ENCODE peak calls at places on chromosomes 4 and X, in five cellular contexts. One of them, this sample, is unnamed.

GRCh38 chr4:68256284-68256683 is 10.8 kb upstream of the TMPRSS11B start:
- DNase-seq in body of pancreas: no peak
- DNase-seq in sigmoid colon: no peak
- DNase-seq in aorta: no peak
- DNase-seq in right cardiac atrium: no peak
- DNase-seq in this sample: no peak

GRCh38 chrX:63930140-63930539 is 145.1 kb upstream of the ARHGEF9 start:
- DNase-seq in body of pancreas: peak; percentile 9
- DNase-seq in sigmoid colon: no peak
- DNase-seq in aorta: no peak
- DNase-seq in right cardiac atrium: no peak
- DNase-seq in this sample: no peak

GRCh38 chrX:8504451-8504850 is 39.8 kb downstream of the VCX3B start:
- DNase-seq in body of pancreas: no peak
- DNase-seq in sigmoid colon: no peak
- DNase-seq in aorta: no peak
- DNase-seq in right cardiac atrium: no peak
- DNase-seq in this sample: no peak

GRCh38 chr4:56641494-56642051 is 39.5 kb downstream of the HOPX start:
- DNase-seq in body of pancreas: no peak
- DNase-seq in sigmoid colon: no peak
- DNase-seq in aorta: no peak
- DNase-seq in right cardiac atrium: no peak
- DNase-seq in this sample: no peak

GRCh38 chr4:150119492-150119891 is 41.2 kb downstream of the DCLK2 start:
- DNase-seq in body of pancreas: no peak
- DNase-seq in sigmoid colon: no peak
- DNase-seq in aorta: no peak
- DNase-seq in right cardiac atrium: no peak
- DNase-seq in this sample: no peak

GRCh38 chr4:133812236-133812635 is 389.4 kb downstream of the PABPC4L start:
- DNase-seq in body of pancreas: no peak
- DNase-seq in sigmoid colon: no peak
- DNase-seq in aorta: no peak
- DNase-seq in right cardiac atrium: no peak
- DNase-seq in this sample: no peak

GRCh38 chrX:81120936-81121351 is 80.8 kb downstream of the HMGN5 start:
- DNase-seq in body of pancreas: peak; percentile 38
- DNase-seq in sigmoid colon: peak; percentile 59
- DNase-seq in aorta: no peak
- DNase-seq in right cardiac atrium: peak; percentile 24
- DNase-seq in this sample: no peak

GRCh38 chr4:169618286-169618685 is 2.1 kb upstream of the CLCN3 start:
- DNase-seq in body of pancreas: no peak
- DNase-seq in sigmoid colon: no peak
- DNase-seq in aorta: no peak
- DNase-seq in right cardiac atrium: no peak
- DNase-seq in this sample: no peak

GRCh38 chrX:150478496-150479492 is 89.6 kb upstream of the MTM1 start:
- DNase-seq in body of pancreas: no peak
- DNase-seq in sigmoid colon: no peak
- DNase-seq in aorta: no peak
- DNase-seq in right cardiac atrium: no peak
- DNase-seq in this sample: no peak

GRCh38 chrX:74422029-74422352 is 698 bp downstream of the SLC16A2 start:
- DNase-seq in body of pancreas: no peak
- DNase-seq in sigmoid colon: no peak
- DNase-seq in aorta: no peak
- DNase-seq in right cardiac atrium: no peak
- DNase-seq in this sample: no peak

GRCh38 chr4:132332932-132333722 is 816.0 kb upstream of the PCDH10 start:
- DNase-seq in body of pancreas: no peak
- DNase-seq in sigmoid colon: no peak
- DNase-seq in aorta: no peak
- DNase-seq in right cardiac atrium: no peak
- DNase-seq in this sample: no peak

GRCh38 chr4:73034896-73035295 is 34.6 kb downstream of the COX18 start:
- DNase-seq in body of pancreas: no peak
- DNase-seq in sigmoid colon: no peak
- DNase-seq in aorta: no peak
- DNase-seq in right cardiac atrium: no peak
- DNase-seq in this sample: no peak

GRCh38 chr4:16969696-16970135 is 71.3 kb upstream of the LDB2 start:
- DNase-seq in body of pancreas: peak; percentile 26
- DNase-seq in sigmoid colon: peak; percentile 95
- DNase-seq in aorta: no peak
- DNase-seq in right cardiac atrium: peak; percentile 36
- DNase-seq in this sample: no peak

GRCh38 chr4:103046416-103047290 is 27.1 kb upstream of the SLC9B1 start:
- DNase-seq in body of pancreas: peak; percentile 40
- DNase-seq in sigmoid colon: no peak
- DNase-seq in aorta: no peak
- DNase-seq in right cardiac atrium: no peak
- DNase-seq in this sample: no peak

GRCh38 chrX:12741416-12741815 is 49.8 kb upstream of the PRPS2 start:
- DNase-seq in body of pancreas: no peak
- DNase-seq in sigmoid colon: no peak
- DNase-seq in aorta: no peak
- DNase-seq in right cardiac atrium: no peak
- DNase-seq in this sample: no peak

GRCh38 chrX:41145920-41146608 is 60.8 kb downstream of the USP9X start:
- DNase-seq in body of pancreas: no peak
- DNase-seq in sigmoid colon: no peak
- DNase-seq in aorta: no peak
- DNase-seq in right cardiac atrium: no peak
- DNase-seq in this sample: no peak

GRCh38 chrX:70336767-70337166 is 46.9 kb downstream of the KIF4A start:
- DNase-seq in body of pancreas: no peak
- DNase-seq in sigmoid colon: no peak
- DNase-seq in aorta: no peak
- DNase-seq in right cardiac atrium: no peak
- DNase-seq in this sample: no peak

GRCh38 chr4:119016636-119017035 is 119.0 kb upstream of the MYOZ2 start:
- DNase-seq in body of pancreas: no peak
- DNase-seq in sigmoid colon: no peak
- DNase-seq in aorta: no peak
- DNase-seq in right cardiac atrium: no peak
- DNase-seq in this sample: no peak

GRCh38 chrX:80648023-80648422 is 161.7 kb downstream of the BRWD3 start:
- DNase-seq in body of pancreas: no peak
- DNase-seq in sigmoid colon: no peak
- DNase-seq in aorta: no peak
- DNase-seq in right cardiac atrium: no peak
- DNase-seq in this sample: no peak

GRCh38 chrX:54180403-54180802 is 2.7 kb downstream of the FAM120C start:
- DNase-seq in body of pancreas: no peak
- DNase-seq in sigmoid colon: no peak
- DNase-seq in aorta: no peak
- DNase-seq in right cardiac atrium: no peak
- DNase-seq in this sample: no peak

GRCh38 chr4:47824844-47825243 is 13.0 kb downstream of the CORIN start:
- DNase-seq in body of pancreas: no peak
- DNase-seq in sigmoid colon: no peak
- DNase-seq in aorta: no peak
- DNase-seq in right cardiac atrium: peak; percentile 40
- DNase-seq in this sample: no peak

GRCh38 chr4:154004859-154005520 is 216.1 kb upstream of the SFRP2 start:
- DNase-seq in body of pancreas: peak; percentile 51
- DNase-seq in sigmoid colon: peak; percentile 85
- DNase-seq in aorta: no peak
- DNase-seq in right cardiac atrium: no peak
- DNase-seq in this sample: no peak

GRCh38 chrX:51336584-51336983 is 4.0 kb downstream of the NUDT10 start:
- DNase-seq in body of pancreas: peak; percentile 39
- DNase-seq in sigmoid colon: no peak
- DNase-seq in aorta: no peak
- DNase-seq in right cardiac atrium: peak; percentile 12
- DNase-seq in this sample: no peak

GRCh38 chr4:82865592-82865991 is 25.4 kb downstream of the SEC31A start:
- DNase-seq in body of pancreas: peak; percentile 51
- DNase-seq in sigmoid colon: no peak
- DNase-seq in aorta: no peak
- DNase-seq in right cardiac atrium: no peak
- DNase-seq in this sample: no peak

GRCh38 chr4:150971901-150972300 is 43.2 kb downstream of the LRBA start:
- DNase-seq in body of pancreas: no peak
- DNase-seq in sigmoid colon: no peak
- DNase-seq in aorta: no peak
- DNase-seq in right cardiac atrium: no peak
- DNase-seq in this sample: no peak

GRCh38 chr4:151291485-151291884 is 14.5 kb downstream of the PRSS48 start:
- DNase-seq in body of pancreas: no peak
- DNase-seq in sigmoid colon: no peak
- DNase-seq in aorta: no peak
- DNase-seq in right cardiac atrium: no peak
- DNase-seq in this sample: no peak

GRCh38 chrX:104098151-104098808 is 14.0 kb upstream of the ZCCHC18 start:
- DNase-seq in body of pancreas: peak; percentile 65
- DNase-seq in sigmoid colon: peak; percentile 75
- DNase-seq in aorta: no peak
- DNase-seq in right cardiac atrium: peak; percentile 46
- DNase-seq in this sample: no peak

GRCh38 chr4:86653237-86653865 is 59.2 kb downstream of the PTPN13 start:
- DNase-seq in body of pancreas: no peak
- DNase-seq in sigmoid colon: no peak
- DNase-seq in aorta: no peak
- DNase-seq in right cardiac atrium: no peak
- DNase-seq in this sample: no peak

GRCh38 chrX:153411988-153412574 is 809 bp downstream of the ZFP92 start:
- DNase-seq in body of pancreas: no peak
- DNase-seq in sigmoid colon: no peak
- DNase-seq in aorta: peak; percentile 72
- DNase-seq in right cardiac atrium: no peak
- DNase-seq in this sample: no peak

GRCh38 chr4:176031927-176032326 is 33.7 kb upstream of the WDR17 start:
- DNase-seq in body of pancreas: no peak
- DNase-seq in sigmoid colon: no peak
- DNase-seq in aorta: no peak
- DNase-seq in right cardiac atrium: no peak
- DNase-seq in this sample: no peak

GRCh38 chr4:78308517-78308916 is 243.1 kb upstream of the ANXA3 start:
- DNase-seq in body of pancreas: no peak
- DNase-seq in sigmoid colon: no peak
- DNase-seq in aorta: no peak
- DNase-seq in right cardiac atrium: no peak
- DNase-seq in this sample: no peak
- H3K4me1 ChIP-seq in body of pancreas: no peaks in the 10 kb centered on the region
- H3K4me1 ChIP-seq in sigmoid colon: no peaks in the 10 kb centered on the region
- H3K4me1 ChIP-seq in aorta: no peaks in the 10 kb centered on the region
- H3K4me1 ChIP-seq in right cardiac atrium: peaks cover 1% of the 10 kb centered on the region
- H3K4me1 ChIP-seq in this sample: no peaks in the 10 kb centered on the region

DNA sequence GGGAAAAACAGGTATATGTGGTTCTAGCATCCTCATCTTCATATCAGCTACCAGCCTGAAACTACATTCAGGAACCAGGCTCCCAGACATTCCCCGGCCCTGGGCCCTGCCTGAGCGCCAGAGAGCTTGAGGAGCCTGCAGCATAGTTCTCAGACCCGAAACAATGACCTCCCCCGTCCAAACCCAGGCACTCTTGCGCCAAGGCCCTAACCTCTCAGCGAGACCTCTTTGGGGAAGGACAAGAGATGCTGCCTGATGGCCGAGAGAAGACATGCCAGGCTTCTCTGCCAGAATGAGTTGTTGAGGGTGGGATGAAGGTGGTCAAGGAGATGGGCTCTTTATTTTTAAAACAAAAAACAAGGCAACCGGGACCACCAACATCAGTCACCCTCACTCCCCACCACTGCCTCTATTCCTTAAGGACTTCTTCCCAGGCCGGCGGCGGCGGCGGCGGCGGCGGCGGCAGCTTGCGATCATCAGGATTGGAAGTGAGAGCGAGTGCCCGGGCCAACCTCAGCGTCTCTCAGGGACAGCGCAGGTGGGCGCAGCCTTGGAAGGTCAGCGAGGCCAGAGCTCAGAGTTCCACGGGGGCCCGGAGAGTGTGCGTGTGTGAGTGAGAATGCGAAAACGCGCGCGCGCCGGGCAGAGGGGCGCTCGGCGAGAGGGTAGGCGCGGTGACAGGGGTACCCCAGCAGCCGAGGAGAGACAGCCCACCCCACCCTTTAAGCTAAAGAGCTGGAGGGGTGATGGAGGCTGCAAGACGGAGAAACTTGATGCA is 619 bp downstream of the INPP4B start:
- DNase-seq in body of pancreas: peak; percentile 3
- DNase-seq in sigmoid colon: peak; percentile 62
- DNase-seq in aorta: peak; percentile 75
- DNase-seq in right cardiac atrium: no peak
- DNase-seq in this sample: peak; percentile 59
- H3K27ac ChIP-seq in body of pancreas: peak overlapping the region; percentile 63
- H3K27ac ChIP-seq in sigmoid colon: peak overlapping the region; percentile 77
- H3K27ac ChIP-seq in aorta: peak overlapping the region; percentile 25
- H3K27ac ChIP-seq in right cardiac atrium: peak overlapping the region; percentile 22
- H3K27ac ChIP-seq in this sample: peak overlapping the region; percentile 45

DNA sequence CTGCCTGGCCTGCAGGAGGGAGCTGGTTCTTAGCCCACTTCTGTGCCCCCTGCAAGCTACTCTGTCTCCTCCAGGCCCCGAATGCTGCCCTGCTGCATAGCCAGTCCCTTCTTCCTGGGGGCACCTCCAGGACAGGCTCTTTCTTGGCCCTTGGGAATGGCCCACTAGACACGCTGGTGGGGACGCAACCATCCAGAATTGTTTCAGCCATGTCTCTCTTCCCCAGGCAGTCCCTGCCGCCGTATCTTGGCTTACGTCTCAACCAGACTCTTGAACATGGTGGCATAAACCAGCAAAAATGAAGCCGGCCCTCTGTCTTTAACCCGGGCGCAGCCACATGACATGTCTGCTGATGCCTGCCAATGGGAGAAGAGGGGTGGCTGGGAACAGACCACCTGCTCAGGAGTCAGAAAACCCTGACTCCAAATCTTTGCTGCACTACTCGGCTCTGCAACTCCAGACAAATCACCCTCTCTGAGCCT is 9.0 kb downstream of the LRPAP1 start:
- DNase-seq in body of pancreas: no peak
- DNase-seq in sigmoid colon: peak; percentile 39
- DNase-seq in aorta: peak; percentile 62
- DNase-seq in right cardiac atrium: peak; percentile 7
- DNase-seq in this sample: peak; percentile 48
- H3K4me3 ChIP-seq in body of pancreas: no peak overlapping the region
- H3K4me3 ChIP-seq in sigmoid colon: no peak overlapping the region
- H3K4me3 ChIP-seq in aorta: no peak overlapping the region
- H3K4me3 ChIP-seq in right cardiac atrium: no peak overlapping the region
- H3K4me3 ChIP-seq in this sample: no peak overlapping the region

GRCh38 chr4:1883583-1883982 is 12.4 kb downstream of the NSD2 start:
- DNase-seq in body of pancreas: no peak
- DNase-seq in sigmoid colon: no peak
- DNase-seq in aorta: peak; percentile 33
- DNase-seq in right cardiac atrium: no peak
- DNase-seq in this sample: no peak

GRCh38 chr4:1879491-1879890 is 8.3 kb downstream of the NSD2 start:
- DNase-seq in body of pancreas: no peak
- DNase-seq in sigmoid colon: no peak
- DNase-seq in aorta: peak; percentile 9
- DNase-seq in right cardiac atrium: no peak
- DNase-seq in this sample: no peak

GRCh38 chr4:1881709-1882108 is 10.5 kb downstream of the NSD2 start:
- DNase-seq in body of pancreas: no peak
- DNase-seq in sigmoid colon: no peak
- DNase-seq in aorta: peak; percentile 12
- DNase-seq in right cardiac atrium: no peak
- DNase-seq in this sample: no peak

GRCh38 chr4:1882850-1883271 is 11.7 kb downstream of the NSD2 start:
- DNase-seq in body of pancreas: no peak
- DNase-seq in sigmoid colon: no peak
- DNase-seq in aorta: no peak
- DNase-seq in right cardiac atrium: no peak
- DNase-seq in this sample: no peak

GRCh38 chr4:1880332-1880731 is 9.1 kb downstream of the NSD2 start:
- DNase-seq in body of pancreas: no peak
- DNase-seq in sigmoid colon: no peak
- DNase-seq in aorta: no peak
- DNase-seq in right cardiac atrium: no peak
- DNase-seq in this sample: no peak
- H3K4me1 ChIP-seq in body of pancreas: peaks cover 5% of the 10 kb centered on the region
- H3K4me1 ChIP-seq in sigmoid colon: no peaks in the 10 kb centered on the region
- H3K4me1 ChIP-seq in aorta: no peaks in the 10 kb centered on the region
- H3K4me1 ChIP-seq in right cardiac atrium: peaks cover 6% of the 10 kb centered on the region
- H3K4me1 ChIP-seq in this sample: no peaks in the 10 kb centered on the region